ENCODE peak calls at places on chromosome 17, in four cellular contexts. P is IMR-90, U is H1, M is mesendoderm. X is an unnamed sample.

GRCh38 chr17:20074489-20074888 is 65.3 kb downstream of the SPECC1 start:
- DNase-seq in P (no peak), U (no peak), M (no peak), X (no peak)

GRCh38 chr17:70767102-70767701 is 597.9 kb downstream of the KCNJ2 start:
- DNase-seq in P (peak; percentile 59), U (no peak), M (peak; percentile 31), X (no peak)

GRCh38 chr17:15945493-15946209 is 721 bp downstream of the ADORA2B start:
- DNase-seq in P (peak; percentile 16), U (peak; percentile 56), M (no peak), X (no peak)

GRCh38 chr17:68452724-68453290 is 4.5 kb downstream of the WIPI1 start:
- DNase-seq in P (no peak), U (no peak), M (no peak), X (no peak)

GRCh38 chr17:80034977-80035686 is 540 bp downstream of the TBC1D16 start:
- DNase-seq in P (peak; percentile 43), U (peak; percentile 75), M (peak; percentile 50), X (peak; percentile 25)

GRCh38 chr17:79837888-79838540 is 1.2 kb downstream of the CBX4 start:
- DNase-seq in P (no peak), U (no peak), M (no peak), X (no peak)

GRCh38 chr17:69535022-69535570 is 120.6 kb downstream of the MAP2K6 start:
- DNase-seq in P (no peak), U (no peak), M (no peak), X (no peak)

GRCh38 chr17:2853111-2853721 is 57.0 kb downstream of the RAP1GAP2 start:
- DNase-seq in P (peak; percentile 49), U (peak; percentile 76), M (peak; percentile 87), X (peak; percentile 60)

GRCh38 chr17:73560661-73561060 is 83.6 kb downstream of the SDK2 start:
- DNase-seq in P (no peak), U (no peak), M (peak; percentile 69), X (peak; percentile 86)

GRCh38 chr17:77445908-77446535 is 305.3 kb downstream of the SEC14L1 start:
- DNase-seq in P (peak; percentile 56), U (no peak), M (no peak), X (no peak)

GRCh38 chr17:66945451-66945850 is 19.1 kb upstream of the CACNG4 start:
- DNase-seq in P (no peak), U (no peak), M (no peak), X (peak; percentile 32)

GRCh38 chr17:44920565-44920940 is 5.3 kb upstream of the GFAP start:
- DNase-seq in P (no peak), U (peak; percentile 55), M (no peak), X (peak; percentile 34)

GRCh38 chr17:61405047-61405685 is 5.5 kb downstream of the TBX2 start:
- DNase-seq in P (peak; percentile 41), U (peak; percentile 70), M (no peak), X (peak; percentile 62)

GRCh38 chr17:80220709-80221215 is 535 bp downstream of the SLC26A11 start:
- DNase-seq in P (no peak), U (peak; percentile 59), M (peak; percentile 10), X (no peak)

GRCh38 chr17:72600934-72601333 is 480.1 kb downstream of the SOX9 start:
- DNase-seq in P (peak; percentile 80), U (no peak), M (no peak), X (no peak)

GRCh38 chr17:39171933-39172332 is 6.0 kb upstream of the ARL5C start:
- DNase-seq in P (no peak), U (no peak), M (peak; percentile 60), X (peak; percentile 31)

GRCh38 chr17:71970312-71970711 is 150.5 kb upstream of the SOX9 start:
- DNase-seq in P (peak; percentile 64), U (no peak), M (peak; percentile 30), X (no peak)

GRCh38 chr17:40910441-40910841 is 25.4 kb upstream of the KRT20 start:
- DNase-seq in P (peak; percentile 55), U (no peak), M (no peak), X (no peak)

GRCh38 chr17:31593806-31594205 is 202.3 kb downstream of the RAB11FIP4 start:
- DNase-seq in P (peak; percentile 89), U (no peak), M (no peak), X (no peak)

GRCh38 chr17:14739656-14740431 is 439.0 kb downstream of the HS3ST3B1 start:
- DNase-seq in P (no peak), U (no peak), M (no peak), X (no peak)
- H3K56ac ChIP-seq in P (no peak overlapping the region), U (no peak overlapping the region), M (no peak overlapping the region), X (no peak overlapping the region)

GRCh38 chr17:7834891-7835817 is 1.1 kb downstream of the KDM6B start:
- DNase-seq in P (peak; percentile 99), U (peak; percentile 89), M (peak; percentile 100), X (peak; percentile 100)

GRCh38 chr17:7837375-7838290 is 3.6 kb downstream of the KDM6B start:
- DNase-seq in P (no peak), U (no peak), M (peak; percentile 51), X (no peak)

GRCh38 chr17:7835818-7836595 is 2.0 kb downstream of the KDM6B start:
- DNase-seq in P (peak; percentile 58), U (peak; percentile 88), M (peak; percentile 66), X (no peak)

GRCh38 chr17:7838291-7839075 is 4.5 kb downstream of the KDM6B start:
- DNase-seq in P (peak; percentile 78), U (no peak), M (peak; percentile 85), X (peak; percentile 78)

GRCh38 chr17:7836596-7837374 is 2.8 kb downstream of the KDM6B start:
- DNase-seq in P (peak; percentile 95), U (peak; percentile 95), M (peak; percentile 99), X (peak; percentile 100)
- H3K56ac ChIP-seq in P (peak overlapping the region; percentile 44), U (no peak overlapping the region), M (peak overlapping the region; percentile 92), X (no peak overlapping the region)

DNA sequence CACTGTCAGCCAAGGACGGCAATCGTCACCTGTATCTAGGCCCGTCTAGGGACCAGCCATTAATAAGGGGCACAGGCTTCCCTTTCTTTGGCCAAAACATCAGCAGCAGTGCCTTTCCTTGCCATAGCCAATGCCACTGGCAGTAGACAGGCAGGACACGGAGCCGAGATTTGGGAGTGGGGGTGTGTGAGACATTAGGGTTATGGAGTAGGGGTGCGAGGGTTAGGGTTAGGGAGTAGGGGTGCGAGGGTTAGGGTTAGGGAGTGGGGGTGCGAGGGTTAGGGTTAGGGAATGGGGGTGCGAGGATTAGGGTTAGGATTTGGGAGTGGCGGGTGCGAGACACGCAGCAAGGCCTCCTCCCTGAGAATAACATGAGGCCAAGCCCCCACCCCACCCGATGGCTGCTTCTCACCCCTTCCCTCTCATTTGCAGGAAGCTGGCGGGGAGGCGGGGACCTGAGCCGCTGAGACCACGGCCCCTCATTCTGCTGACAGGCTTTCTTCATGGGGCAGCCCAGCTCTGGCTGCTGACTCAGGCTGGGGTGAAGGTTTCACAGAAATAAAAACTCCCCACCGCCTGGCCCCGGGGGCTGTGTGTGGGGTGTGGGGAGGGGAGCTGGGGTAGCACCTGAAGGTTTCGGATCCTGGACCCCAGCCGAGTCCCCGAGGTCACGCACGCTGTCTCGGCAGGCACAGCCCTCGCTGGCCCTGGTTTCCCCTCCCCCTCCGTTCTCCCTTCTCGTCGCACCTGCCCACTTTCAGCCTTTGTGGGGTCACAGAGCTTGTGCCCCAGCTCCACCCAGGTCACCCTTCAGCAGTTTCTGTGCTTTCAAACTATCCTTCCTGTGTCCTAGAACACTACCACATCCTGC is 93.8 kb downstream of the PGS1 start:
- DNase-seq in P (no peak), U (no peak), M (no peak), X (no peak)
- H3K56ac ChIP-seq in P (no peak overlapping the region), U (no peak overlapping the region), M (no peak overlapping the region), X (no peak overlapping the region)

GRCh38 chr17:50919321-50920040 is 53.3 kb upstream of the TOB1 start:
- DNase-seq in P (peak; percentile 82), U (peak; percentile 82), M (peak; percentile 97), X (peak; percentile 93)
- H3K56ac ChIP-seq in P (no peak overlapping the region), U (no peak overlapping the region), M (no peak overlapping the region), X (no peak overlapping the region)

GRCh38 chr17:82388223-82388921 is 16.8 kb downstream of the UTS2R start:
- DNase-seq in P (no peak), U (no peak), M (peak; percentile 5), X (no peak)
- H3K56ac ChIP-seq in P (no peak overlapping the region), U (no peak overlapping the region), M (no peak overlapping the region), X (no peak overlapping the region)

X was measured in H9.